ENCODE peak calls at places on chromosomes 1 and 21, in eight cellular contexts. One of them, this sample, is unnamed.

GRCh38 chr1:29521846-29522580 is 285.7 kb downstream of the PTPRU start:
- DNase-seq in hippocampal formation: no peak
- DNase-seq in H54: no peak
- DNase-seq in upper lobe of right lung: peak
- DNase-seq in NCI-H1105 treated with DMSO at 0.1 percent for 48 hours: no peak
- DNase-seq in A549: no peak
- DNase-seq in activated CD8-positive, alpha-beta memory T cell treated with anti-CD3 and anti-CD28 coated beads, Interleukin-2, amount 50 U/mL, for 48 hours: peak
- DNase-seq in T1000: no peak
- DNase-seq in this sample: no peak

GRCh38 chr1:73673980-73674379 is 524.0 kb downstream of the LRRIQ3 start:
- DNase-seq in hippocampal formation: no peak
- DNase-seq in H54: no peak
- DNase-seq in upper lobe of right lung: no peak
- DNase-seq in NCI-H1105 treated with DMSO at 0.1 percent for 48 hours: peak
- DNase-seq in A549: no peak
- DNase-seq in activated CD8-positive, alpha-beta memory T cell treated with anti-CD3 and anti-CD28 coated beads, Interleukin-2, amount 50 U/mL, for 48 hours: no peak
- DNase-seq in T1000: no peak
- DNase-seq in this sample: no peak

GRCh38 chr1:212949771-212950170 is 570 bp upstream of the VASH2 start:
- DNase-seq in hippocampal formation: no peak
- DNase-seq in H54: no peak
- DNase-seq in upper lobe of right lung: no peak
- DNase-seq in NCI-H1105 treated with DMSO at 0.1 percent for 48 hours: no peak
- DNase-seq in A549: no peak
- DNase-seq in activated CD8-positive, alpha-beta memory T cell treated with anti-CD3 and anti-CD28 coated beads, Interleukin-2, amount 50 U/mL, for 48 hours: no peak
- DNase-seq in T1000: no peak
- DNase-seq in this sample: no peak

GRCh38 chr1:3750716-3751115 is 1.5 kb upstream of the CCDC27 start:
- DNase-seq in hippocampal formation: no peak
- DNase-seq in H54: no peak
- DNase-seq in upper lobe of right lung: no peak
- DNase-seq in NCI-H1105 treated with DMSO at 0.1 percent for 48 hours: no peak
- DNase-seq in A549: no peak
- DNase-seq in activated CD8-positive, alpha-beta memory T cell treated with anti-CD3 and anti-CD28 coated beads, Interleukin-2, amount 50 U/mL, for 48 hours: no peak
- DNase-seq in T1000: no peak
- DNase-seq in this sample: no peak

GRCh38 chr1:46094454-46094853 is 38.0 kb downstream of the PIK3R3 start:
- DNase-seq in hippocampal formation: no peak
- DNase-seq in H54: no peak
- DNase-seq in upper lobe of right lung: no peak
- DNase-seq in NCI-H1105 treated with DMSO at 0.1 percent for 48 hours: no peak
- DNase-seq in A549: no peak
- DNase-seq in activated CD8-positive, alpha-beta memory T cell treated with anti-CD3 and anti-CD28 coated beads, Interleukin-2, amount 50 U/mL, for 48 hours: no peak
- DNase-seq in T1000: no peak
- DNase-seq in this sample: no peak

GRCh38 chr1:234607091-234608025 is 2.6 kb downstream of the IRF2BP2 start:
- DNase-seq in hippocampal formation: peak
- DNase-seq in H54: no peak
- DNase-seq in upper lobe of right lung: peak
- DNase-seq in NCI-H1105 treated with DMSO at 0.1 percent for 48 hours: peak
- DNase-seq in A549: peak
- DNase-seq in activated CD8-positive, alpha-beta memory T cell treated with anti-CD3 and anti-CD28 coated beads, Interleukin-2, amount 50 U/mL, for 48 hours: peak
- DNase-seq in T1000: no peak
- DNase-seq in this sample: peak

GRCh38 chr1:37692834-37693175 is 489 bp downstream of the CDCA8 start:
- DNase-seq in hippocampal formation: no peak
- DNase-seq in H54: no peak
- DNase-seq in upper lobe of right lung: no peak
- DNase-seq in NCI-H1105 treated with DMSO at 0.1 percent for 48 hours: peak
- DNase-seq in A549: no peak
- DNase-seq in activated CD8-positive, alpha-beta memory T cell treated with anti-CD3 and anti-CD28 coated beads, Interleukin-2, amount 50 U/mL, for 48 hours: no peak
- DNase-seq in T1000: no peak
- DNase-seq in this sample: no peak

GRCh38 chr1:27966402-27967105 is 6.8 kb downstream of the XKR8 start:
- DNase-seq in hippocampal formation: no peak
- DNase-seq in H54: peak
- DNase-seq in upper lobe of right lung: no peak
- DNase-seq in NCI-H1105 treated with DMSO at 0.1 percent for 48 hours: no peak
- DNase-seq in A549: no peak
- DNase-seq in activated CD8-positive, alpha-beta memory T cell treated with anti-CD3 and anti-CD28 coated beads, Interleukin-2, amount 50 U/mL, for 48 hours: no peak
- DNase-seq in T1000: no peak
- DNase-seq in this sample: peak

GRCh38 chr1:211493133-211493864 is 1.3 kb upstream of the RD3 start:
- DNase-seq in hippocampal formation: no peak
- DNase-seq in H54: no peak
- DNase-seq in upper lobe of right lung: peak
- DNase-seq in NCI-H1105 treated with DMSO at 0.1 percent for 48 hours: no peak
- DNase-seq in A549: no peak
- DNase-seq in activated CD8-positive, alpha-beta memory T cell treated with anti-CD3 and anti-CD28 coated beads, Interleukin-2, amount 50 U/mL, for 48 hours: no peak
- DNase-seq in T1000: no peak
- DNase-seq in this sample: no peak

GRCh38 chr1:151416231-151416630 is 16.9 kb downstream of the PSMB4 start:
- DNase-seq in hippocampal formation: no peak
- DNase-seq in H54: no peak
- DNase-seq in upper lobe of right lung: no peak
- DNase-seq in NCI-H1105 treated with DMSO at 0.1 percent for 48 hours: no peak
- DNase-seq in A549: no peak
- DNase-seq in activated CD8-positive, alpha-beta memory T cell treated with anti-CD3 and anti-CD28 coated beads, Interleukin-2, amount 50 U/mL, for 48 hours: no peak
- DNase-seq in T1000: no peak
- DNase-seq in this sample: no peak

GRCh38 chr1:226366290-226366689 is 41.6 kb downstream of the PARP1 start:
- DNase-seq in hippocampal formation: no peak
- DNase-seq in H54: no peak
- DNase-seq in upper lobe of right lung: no peak
- DNase-seq in NCI-H1105 treated with DMSO at 0.1 percent for 48 hours: no peak
- DNase-seq in A549: no peak
- DNase-seq in activated CD8-positive, alpha-beta memory T cell treated with anti-CD3 and anti-CD28 coated beads, Interleukin-2, amount 50 U/mL, for 48 hours: no peak
- DNase-seq in T1000: no peak
- DNase-seq in this sample: no peak

GRCh38 chr1:119367332-119368124 is 1.1 kb upstream of the HAO2 start:
- DNase-seq in hippocampal formation: no peak
- DNase-seq in H54: peak
- DNase-seq in upper lobe of right lung: no peak
- DNase-seq in NCI-H1105 treated with DMSO at 0.1 percent for 48 hours: peak
- DNase-seq in A549: peak
- DNase-seq in activated CD8-positive, alpha-beta memory T cell treated with anti-CD3 and anti-CD28 coated beads, Interleukin-2, amount 50 U/mL, for 48 hours: no peak
- DNase-seq in T1000: no peak
- DNase-seq in this sample: no peak

GRCh38 chr1:198275598-198275997 is 118.8 kb downstream of the NEK7 start:
- DNase-seq in hippocampal formation: no peak
- DNase-seq in H54: no peak
- DNase-seq in upper lobe of right lung: no peak
- DNase-seq in NCI-H1105 treated with DMSO at 0.1 percent for 48 hours: no peak
- DNase-seq in A549: no peak
- DNase-seq in activated CD8-positive, alpha-beta memory T cell treated with anti-CD3 and anti-CD28 coated beads, Interleukin-2, amount 50 U/mL, for 48 hours: no peak
- DNase-seq in T1000: no peak
- DNase-seq in this sample: no peak

GRCh38 chr1:203084588-203085527 is 954 bp downstream of the MYOG start:
- DNase-seq in hippocampal formation: no peak
- DNase-seq in H54: peak
- DNase-seq in upper lobe of right lung: no peak
- DNase-seq in NCI-H1105 treated with DMSO at 0.1 percent for 48 hours: no peak
- DNase-seq in A549: peak
- DNase-seq in activated CD8-positive, alpha-beta memory T cell treated with anti-CD3 and anti-CD28 coated beads, Interleukin-2, amount 50 U/mL, for 48 hours: peak
- DNase-seq in T1000: no peak
- DNase-seq in this sample: peak

GRCh38 chr1:169148472-169149252 is 42.2 kb downstream of the ATP1B1 start:
- DNase-seq in hippocampal formation: no peak
- DNase-seq in H54: no peak
- DNase-seq in upper lobe of right lung: no peak
- DNase-seq in NCI-H1105 treated with DMSO at 0.1 percent for 48 hours: no peak
- DNase-seq in A549: peak
- DNase-seq in activated CD8-positive, alpha-beta memory T cell treated with anti-CD3 and anti-CD28 coated beads, Interleukin-2, amount 50 U/mL, for 48 hours: no peak
- DNase-seq in T1000: no peak
- DNase-seq in this sample: no peak

GRCh38 chr1:77687519-77687906 is 5.1 kb upstream of the ZZZ3 start:
- DNase-seq in hippocampal formation: no peak
- DNase-seq in H54: no peak
- DNase-seq in upper lobe of right lung: peak
- DNase-seq in NCI-H1105 treated with DMSO at 0.1 percent for 48 hours: no peak
- DNase-seq in A549: peak
- DNase-seq in activated CD8-positive, alpha-beta memory T cell treated with anti-CD3 and anti-CD28 coated beads, Interleukin-2, amount 50 U/mL, for 48 hours: no peak
- DNase-seq in T1000: no peak
- DNase-seq in this sample: no peak

GRCh38 chr21:34570315-34570714 is 44.6 kb downstream of the RCAN1 start:
- DNase-seq in hippocampal formation: no peak
- DNase-seq in H54: no peak
- DNase-seq in upper lobe of right lung: no peak
- DNase-seq in NCI-H1105 treated with DMSO at 0.1 percent for 48 hours: no peak
- DNase-seq in A549: no peak
- DNase-seq in activated CD8-positive, alpha-beta memory T cell treated with anti-CD3 and anti-CD28 coated beads, Interleukin-2, amount 50 U/mL, for 48 hours: no peak
- DNase-seq in T1000: no peak
- DNase-seq in this sample: no peak

GRCh38 chr1:209405183-209405823 is 178.2 kb upstream of the CAMK1G start:
- DNase-seq in hippocampal formation: no peak
- DNase-seq in H54: no peak
- DNase-seq in upper lobe of right lung: no peak
- DNase-seq in NCI-H1105 treated with DMSO at 0.1 percent for 48 hours: no peak
- DNase-seq in A549: no peak
- DNase-seq in activated CD8-positive, alpha-beta memory T cell treated with anti-CD3 and anti-CD28 coated beads, Interleukin-2, amount 50 U/mL, for 48 hours: no peak
- DNase-seq in T1000: no peak
- DNase-seq in this sample: no peak

GRCh38 chr1:241837901-241838300 is 10.1 kb upstream of the EXO1 start:
- DNase-seq in hippocampal formation: no peak
- DNase-seq in H54: no peak
- DNase-seq in upper lobe of right lung: no peak
- DNase-seq in NCI-H1105 treated with DMSO at 0.1 percent for 48 hours: no peak
- DNase-seq in A549: peak
- DNase-seq in activated CD8-positive, alpha-beta memory T cell treated with anti-CD3 and anti-CD28 coated beads, Interleukin-2, amount 50 U/mL, for 48 hours: no peak
- DNase-seq in T1000: peak
- DNase-seq in this sample: peak

GRCh38 chr1:169604781-169605560 is 18.7 kb upstream of the F5 start:
- DNase-seq in hippocampal formation: no peak
- DNase-seq in H54: no peak
- DNase-seq in upper lobe of right lung: peak
- DNase-seq in NCI-H1105 treated with DMSO at 0.1 percent for 48 hours: no peak
- DNase-seq in A549: no peak
- DNase-seq in activated CD8-positive, alpha-beta memory T cell treated with anti-CD3 and anti-CD28 coated beads, Interleukin-2, amount 50 U/mL, for 48 hours: peak
- DNase-seq in T1000: no peak
- DNase-seq in this sample: no peak

This sample was measured in PC-9.